ENCODE peak calls at places on chromosomes 11 and 22, in four cellular contexts. O is H1, R is mesenchymal stem cell, A is H9. D is an unnamed sample. For H3K4me1, the result is how much of the 10 kb centered on the place peaks cover.

GRCh38 chr11:128453444-128454336 is 133.7 kb downstream of the ETS1 start:
- DNase-seq in O (no peak), R (peak), A (no peak), D (no peak)

GRCh38 chr11:96342971-96343711 is at the start of gene MAML2:
- DNase-seq in O (peak), R (peak), A (peak), D (peak)

GRCh38 chr11:94549166-94549565 is 5.4 kb downstream of the FUT4 start:
- DNase-seq in O (no peak), R (no peak), A (no peak), D (no peak)

GRCh38 chr22:45164217-45165123 is 745 bp downstream of the NUP50 start:
- DNase-seq in O (peak), R (peak), A (no peak), D (peak)

GRCh38 chr11:123272565-123272964 is 77.5 kb upstream of the CLMP start:
- DNase-seq in O (no peak), R (no peak), A (no peak), D (no peak)

GRCh38 chr22:38345782-38346181 is 28.5 kb upstream of the CSNK1E start:
- DNase-seq in O (peak), R (no peak), A (no peak), D (no peak)

GRCh38 chr22:27603823-27604190 is 197.7 kb downstream of the MN1 start:
- DNase-seq in O (no peak), R (no peak), A (no peak), D (no peak)

GRCh38 chr22:46995501-46996360 is 233.3 kb downstream of the TBC1D22A start:
- DNase-seq in O (no peak), R (no peak), A (no peak), D (no peak)

GRCh38 chr11:7612661-7613393 is 60.5 kb downstream of the CYB5R2 start:
- DNase-seq in O (no peak), R (peak), A (no peak), D (peak)

GRCh38 chr11:64726211-64726641 is 3.2 kb upstream of the NRXN2 start:
- DNase-seq in O (no peak), R (no peak), A (peak), D (no peak)

GRCh38 chr11:120929664-120930154 is 94.2 kb upstream of the TBCEL start:
- DNase-seq in O (peak), R (peak), A (peak), D (peak)

GRCh38 chr11:2768471-2769408 is 68.9 kb upstream of the KCNQ1OT1 start:
- DNase-seq in O (peak), R (peak), A (no peak), D (no peak)

GRCh38 chr22:49962012-49962750 is 1.6 kb downstream of the PIM3 start:
- DNase-seq in O (peak), R (peak), A (peak), D (peak)
- H2BK12ac ChIP-seq in O (peak), R (peak), A (no peak), D (peak)

GRCh38 chr22:20206709-20207215 is 55.9 kb upstream of the CCDC188 start:
- DNase-seq in O (no peak), R (peak), A (no peak), D (no peak)
- H3K4me1 ChIP-seq in O (under half), R (under half), A (under half), D (half or more)

GRCh38 chr11:132078677-132079076 is 708.3 kb downstream of the NTM start:
- DNase-seq in O (no peak), R (no peak), A (no peak), D (no peak)
- H2BK15ac ChIP-seq in O (no peak), R (no peak), A (no peak), D (no peak)

GRCh38 chr11:75384438-75385080 is 14.8 kb upstream of the RPS3 start:
- DNase-seq in O (peak), R (peak), A (peak), D (peak)

GRCh38 chr11:75386912-75387311 is 12.4 kb upstream of the RPS3 start:
- DNase-seq in O (no peak), R (no peak), A (peak), D (no peak)

GRCh38 chr11:75380716-75381420 is 18.4 kb upstream of the RPS3 start:
- DNase-seq in O (no peak), R (peak), A (no peak), D (no peak)

GRCh38 chr11:75380245-75380644 is 19.1 kb upstream of the RPS3 start:
- DNase-seq in O (no peak), R (no peak), A (no peak), D (no peak)

DNA sequence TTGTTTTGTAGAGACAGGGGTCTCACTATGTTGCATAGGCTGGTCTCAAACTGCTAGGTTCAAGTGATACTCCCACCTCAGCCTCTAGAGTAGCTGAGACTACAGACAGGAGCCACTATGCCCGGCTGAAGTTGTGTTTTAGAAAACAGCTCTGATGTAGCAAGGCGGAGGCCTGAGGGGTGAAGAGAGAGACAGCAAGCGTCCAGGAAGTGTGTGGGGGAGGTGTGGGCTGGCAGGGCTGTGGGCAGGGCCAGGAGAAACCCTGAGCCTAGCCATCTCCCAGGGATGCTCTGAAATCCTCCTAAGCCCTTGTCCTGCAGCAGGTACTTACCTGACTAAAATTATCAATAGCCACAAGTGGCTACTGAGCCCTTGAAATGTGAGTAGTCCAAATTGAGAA is 16.1 kb upstream of the RPS3 start:
- DNase-seq in O (no peak), R (no peak), A (peak), D (no peak)
- H2BK12ac ChIP-seq in O (no peak), R (peak), A (no peak), D (no peak)

DNA sequence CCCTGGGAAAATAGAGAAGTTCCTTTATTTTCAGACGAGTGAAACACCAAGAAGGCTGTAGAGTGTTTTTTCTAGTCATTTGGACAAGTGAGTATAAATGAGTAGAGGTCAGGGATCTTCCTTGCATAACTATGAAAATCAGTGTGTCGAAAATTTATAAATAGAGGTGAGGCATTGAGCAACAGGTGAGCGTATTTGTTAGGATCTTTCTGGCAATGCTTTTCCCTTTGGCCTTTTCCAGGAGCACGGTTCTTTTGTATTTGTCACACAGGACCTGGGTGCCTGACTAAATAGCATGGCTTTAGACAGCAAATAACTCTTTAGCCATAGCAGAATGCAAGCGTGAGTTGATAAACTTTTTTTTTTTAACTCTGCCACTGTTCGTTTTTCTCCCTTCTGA is 19.6 kb upstream of the ARHGAP42 start:
- DNase-seq in O (no peak), R (no peak), A (no peak), D (no peak)
- H3K4me1 ChIP-seq in O (under half), R (under half), A (under half), D (under half)

GRCh38 chr11:911890-912219 is 1.2 kb upstream of the CHID1 start:
- DNase-seq in O (no peak), R (no peak), A (no peak), D (no peak)
- H2BK15ac ChIP-seq in O (peak), R (no peak), A (no peak), D (peak)

GRCh38 chr22:29782061-29782845 is 15.1 kb downstream of the UQCR10 start:
- DNase-seq in O (no peak), R (no peak), A (no peak), D (no peak)
- H2BK12ac ChIP-seq in O (no peak), R (no peak), A (no peak), D (no peak)

GRCh38 chr11:127193916-127194315 is 193.3 kb upstream of the KIRREL3 start:
- DNase-seq in O (no peak), R (no peak), A (no peak), D (no peak)

GRCh38 chr11:127199306-127199801 is 198.8 kb upstream of the KIRREL3 start:
- DNase-seq in O (no peak), R (no peak), A (no peak), D (no peak)

GRCh38 chr11:127191689-127192088 is 191.1 kb upstream of the KIRREL3 start:
- DNase-seq in O (no peak), R (no peak), A (no peak), D (no peak)

GRCh38 chr11:127195791-127196190 is 195.2 kb upstream of the KIRREL3 start:
- DNase-seq in O (no peak), R (no peak), A (no peak), D (no peak)
- H3K4me1 ChIP-seq in O (under half), R (under half), A (under half), D (under half)

D was measured in neuronal stem cell.